ENCODE peak calls at places on chromosomes 1 and 21, in six cellular contexts. L is fibroblast of lung; W is Peyer's patch; K is CD8-positive, alpha-beta memory T cell; B is adrenal gland; P is MM.1S. S is an unnamed sample.
A peak's percentile ranks its signal among the peaks of the same experiment; 100 is the strongest.

GRCh38 chr1:21329209-21329844 is 39.1 kb upstream of the ECE1 start:
- DNase-seq in W (peak; percentile 86), B (peak; percentile 85), K (peak; percentile 30), L (no peak), P (no peak), S (no peak)

GRCh38 chr1:102182603-102183260 is 186.0 kb upstream of the OLFM3 start:
- DNase-seq in K (no peak), L (no peak), B (no peak), W (no peak), P (no peak), S (no peak)

GRCh38 chr1:246781212-246781611 is 57.0 kb downstream of the SCCPDH start:
- DNase-seq in W (no peak), L (no peak), K (no peak), B (no peak), P (no peak), S (no peak)

GRCh38 chr1:208374391-208374941 is 130.3 kb upstream of the PLXNA2 start:
- DNase-seq in P (no peak), L (no peak), W (no peak), K (no peak), B (no peak), S (no peak)

GRCh38 chr1:16625497-16626408 is 12.4 kb upstream of the NBPF1 start:
- DNase-seq in B (peak; percentile 57), W (peak; percentile 58), P (no peak), L (no peak), K (no peak), S (peak; percentile 19)

GRCh38 chr1:236861560-236862230 is 66.6 kb downstream of the MTR start:
- DNase-seq in K (no peak), W (no peak), L (peak; percentile 53), B (no peak), P (no peak), S (no peak)

GRCh38 chr1:45033356-45033755 is 21.3 kb downstream of the UROD start:
- DNase-seq in P (peak; percentile 75), K (no peak), L (no peak), W (no peak), B (no peak), S (no peak)

GRCh38 chr1:18583326-18583941 is 47.2 kb upstream of the PAX7 start:
- DNase-seq in P (no peak), W (no peak), B (peak; percentile 60), K (no peak), L (no peak), S (peak; percentile 49)

GRCh38 chr21:45991606-45992301 is 10.2 kb downstream of the COL6A1 start:
- DNase-seq in K (no peak), W (no peak), B (no peak), L (no peak), P (no peak), S (peak; percentile 12)

GRCh38 chr1:37051386-37051785 is 17.1 kb upstream of the GRIK3 start:
- DNase-seq in K (no peak), P (no peak), L (no peak), B (no peak), W (no peak), S (no peak)

GRCh38 chr1:52842643-52843310 is at the start of gene ZYG11A:
- DNase-seq in B (no peak), P (peak; percentile 95), W (peak; percentile 68), L (peak; percentile 73), K (peak; percentile 70), S (peak; percentile 49)

GRCh38 chr1:13662498-13662897 is 37.5 kb upstream of the PRDM2 start:
- DNase-seq in L (peak; percentile 50), P (no peak), W (no peak), B (no peak), K (no peak), S (no peak)

GRCh38 chr1:7097938-7098592 is 312.8 kb downstream of the CAMTA1 start:
- DNase-seq in L (no peak), P (no peak), K (no peak), B (no peak), W (no peak), S (no peak)

GRCh38 chr21:44911384-44912157 is 9.1 kb downstream of the ITGB2 start:
- DNase-seq in W (peak; percentile 88), L (no peak), B (peak; percentile 89), P (no peak), K (peak; percentile 75), S (peak; percentile 82)

GRCh38 chr1:236154126-236154525 is 11.8 kb downstream of the GPR137B start:
- DNase-seq in B (no peak), P (no peak), L (no peak), W (no peak), K (no peak), S (no peak)

GRCh38 chr1:234588402-234588801 is 21.6 kb downstream of the IRF2BP2 start:
- DNase-seq in W (no peak), B (no peak), K (no peak), L (no peak), P (no peak), S (no peak)

GRCh38 chr1:43549921-43550597 is 19.4 kb downstream of the PTPRF start:
- DNase-seq in K (no peak), L (no peak), W (peak; percentile 84), B (peak; percentile 62), P (peak; percentile 74), S (peak; percentile 28)

DNA sequence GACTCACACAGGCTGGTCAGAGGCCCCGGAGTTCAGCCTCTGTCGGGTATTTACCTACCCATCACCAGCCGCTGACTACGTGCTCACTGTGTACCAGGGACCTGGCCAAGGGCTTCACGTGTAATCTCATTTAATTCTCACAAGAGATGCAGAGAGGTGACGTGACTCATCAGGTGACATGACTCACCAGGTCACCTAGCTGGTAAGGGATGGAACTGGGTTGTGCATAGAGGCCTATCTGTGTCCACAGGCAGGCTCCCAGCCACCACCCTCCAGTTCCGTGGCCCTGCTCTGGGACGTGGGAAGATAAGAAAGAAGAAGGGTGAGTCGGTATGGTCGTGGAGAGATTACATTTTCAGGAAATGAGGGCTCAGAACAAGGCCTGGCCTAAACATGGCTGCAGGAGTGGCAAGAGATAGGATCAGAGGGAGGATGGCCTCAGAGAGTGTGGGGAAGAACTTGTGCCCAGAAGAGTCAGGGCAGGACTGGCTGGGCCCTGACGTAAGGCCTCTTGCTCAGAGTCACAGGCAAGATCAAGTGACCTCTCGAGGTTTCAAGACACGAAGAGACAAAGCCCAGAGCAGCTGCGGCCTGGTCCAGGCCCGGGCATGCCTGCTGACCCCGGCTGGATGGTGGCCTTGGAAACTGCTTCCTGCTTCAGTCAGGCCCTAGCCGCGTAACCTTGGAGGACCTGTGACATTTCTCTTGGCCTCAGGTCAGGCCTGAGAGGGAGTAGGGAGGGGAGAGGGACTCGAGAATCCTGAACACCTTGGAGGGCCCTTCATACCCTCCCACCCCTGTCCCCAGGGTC is 52.7 kb upstream of the WASF2 start:
- DNase-seq in W (peak; percentile 90), L (peak; percentile 47), P (no peak), K (no peak), B (peak; percentile 90), S (peak; percentile 65)
- H3K27ac ChIP-seq in W (peak overlapping the region; percentile 1), L (peak overlapping the region; percentile 66), P (no peak overlapping the region), K (peak overlapping the region; percentile 49), B (peak overlapping the region; percentile 92), S (peak overlapping the region; percentile 89)

DNA sequence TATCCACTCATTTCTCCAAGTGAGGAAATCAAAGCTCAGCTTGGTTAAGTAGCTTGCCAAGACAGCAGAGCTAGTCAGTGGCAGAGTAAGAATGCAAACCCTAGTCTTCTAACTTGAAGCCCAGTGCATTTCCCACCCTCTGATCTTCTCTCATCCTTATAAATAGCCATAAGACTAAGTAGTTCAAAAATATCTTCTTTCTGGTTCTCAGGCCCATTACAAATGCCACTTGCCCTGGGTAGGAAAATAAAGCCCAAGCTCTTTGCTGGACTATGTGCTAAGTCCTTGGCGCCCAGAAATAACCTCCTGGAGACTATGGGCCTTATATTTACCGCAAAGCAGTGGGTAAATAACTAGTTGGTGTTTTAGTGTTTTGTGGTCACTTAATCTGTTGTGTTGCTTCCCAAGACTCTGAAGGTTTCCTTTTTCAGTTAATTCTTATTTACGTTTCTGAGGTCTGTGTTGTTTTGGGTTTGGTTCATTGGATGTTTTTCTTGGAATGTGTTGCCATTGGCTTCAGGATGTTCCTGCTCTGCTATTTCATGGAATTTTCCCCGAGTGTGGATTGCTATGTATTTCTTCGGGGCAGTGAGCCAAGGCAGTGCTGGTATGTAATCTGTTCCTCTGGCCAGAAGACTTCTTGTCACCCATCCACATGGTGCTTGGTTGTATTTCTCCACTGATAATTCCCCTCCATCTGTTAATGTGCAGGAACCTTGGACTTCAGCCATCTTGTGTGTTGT is 505.6 kb downstream of the PLPP3 start:
- DNase-seq in K (no peak), W (peak; percentile 72), L (peak; percentile 94), P (no peak), B (peak; percentile 82), S (peak; percentile 71)
- H3K27ac ChIP-seq in K (no peak overlapping the region), W (peak overlapping the region; percentile 35), L (no peak overlapping the region), P (no peak overlapping the region), B (no peak overlapping the region), S (peak overlapping the region; percentile 73)

GRCh38 chr1:10033359-10033845 is 644 bp downstream of the UBE4B start:
- DNase-seq in P (peak; percentile 53), K (no peak), B (peak; percentile 63), L (peak; percentile 33), W (peak; percentile 59), S (no peak)

GRCh38 chr1:10032590-10033358 is at the start of gene UBE4B:
- DNase-seq in P (peak; percentile 97), B (peak; percentile 99), K (peak; percentile 99), W (peak; percentile 99), L (peak; percentile 96), S (peak; percentile 99)

GRCh38 chr1:10031461-10031860 is 1.3 kb upstream of the UBE4B start:
- DNase-seq in B (no peak), W (no peak), L (no peak), K (no peak), P (no peak), S (no peak)

GRCh38 chr1:10027027-10027426 is 5.7 kb upstream of the UBE4B start:
- DNase-seq in P (no peak), W (no peak), L (no peak), K (no peak), B (no peak), S (no peak)

DNA sequence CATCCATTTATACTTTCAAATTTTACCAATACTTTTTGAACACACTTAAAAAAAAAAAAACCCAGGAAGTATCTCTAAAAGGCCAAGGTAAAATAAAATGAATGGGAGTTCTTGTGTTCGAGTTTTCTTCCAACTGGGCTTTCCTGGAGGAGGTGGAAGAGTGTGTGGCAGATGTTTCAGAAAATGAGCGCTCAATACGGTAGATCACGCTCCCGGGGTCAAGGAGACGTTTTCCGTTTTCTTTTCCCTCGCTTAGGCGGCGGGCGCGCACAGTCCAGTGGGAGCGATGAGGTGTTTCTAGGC is 520 bp upstream of the UBE4B start:
- DNase-seq in K (no peak), W (no peak), L (no peak), P (no peak), B (no peak), S (no peak)
- H3K27ac ChIP-seq in K (peak overlapping the region; percentile 14), W (peak overlapping the region; percentile 93), L (peak overlapping the region; percentile 67), P (peak overlapping the region; percentile 20), B (no peak overlapping the region), S (peak overlapping the region; percentile 96)

GRCh38 chr1:211648980-211649934 is 26.2 kb downstream of the NEK2 start:
- DNase-seq in B (no peak), K (no peak), L (peak; percentile 41), W (peak; percentile 76), P (peak; percentile 76), S (peak; percentile 48)
- H3K27ac ChIP-seq in B (peak overlapping the region; percentile 31), K (no peak overlapping the region), L (no peak overlapping the region), W (no peak overlapping the region), P (no peak overlapping the region), S (peak overlapping the region; percentile 6)

DNA sequence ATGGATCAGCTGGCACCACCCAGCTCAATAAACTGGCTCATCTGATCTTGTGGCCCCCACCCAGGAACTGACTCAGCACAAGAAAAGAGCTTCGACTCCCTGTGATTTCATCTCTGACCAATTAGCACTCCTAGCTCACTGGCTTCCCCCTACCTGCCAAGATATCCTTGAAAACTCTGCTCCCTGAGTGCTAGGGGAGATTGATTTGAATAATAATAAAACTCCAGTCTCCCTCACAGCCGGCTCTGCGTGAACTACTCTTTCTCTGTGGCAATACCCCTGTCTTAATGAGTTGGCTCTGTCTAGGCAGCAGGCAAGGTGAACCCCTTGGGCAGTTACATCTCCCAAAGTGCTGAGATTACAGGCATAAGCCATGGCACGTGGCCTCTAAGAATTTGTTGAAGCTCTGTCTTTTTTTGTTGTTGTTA is 11.8 kb upstream of the RHBDL2 start:
- DNase-seq in B (no peak), W (no peak), K (no peak), L (no peak), P (no peak), S (no peak)
- H3K27ac ChIP-seq in B (no peak overlapping the region), W (no peak overlapping the region), K (no peak overlapping the region), L (no peak overlapping the region), P (no peak overlapping the region), S (no peak overlapping the region)

S was measured in left ventricle myocardium inferior.